ENCODE peak calls at places on chromosomes 11 and 22, in seven cellular contexts. N, U, V, A, H, Y and G are unnamed samples.

GRCh38 chr11:75202195-75202594 is 38.4 kb upstream of the TPBGL start:
- DNase-seq in N (no peak), U (no peak), V (no peak), A (no peak), H (no peak), Y (peak; percentile 25), G (no peak)

GRCh38 chr22:39317756-39318506 is 1.5 kb downstream of the RPL3 start:
- DNase-seq in N (no peak), U (no peak), V (no peak), A (peak; percentile 58), H (peak; percentile 24), Y (no peak), G (peak; percentile 43)

GRCh38 chr11:113896156-113896879 is 8.3 kb upstream of the HTR3B start:
- DNase-seq in N (peak; percentile 30), U (no peak), V (no peak), A (peak; percentile 74), H (peak; percentile 48), Y (no peak), G (peak; percentile 7)

GRCh38 chr11:3213659-3214419 is 4.8 kb downstream of the MRGPRG start:
- DNase-seq in N (no peak), U (peak; percentile 29), V (no peak), A (no peak), H (no peak), Y (no peak), G (no peak)

GRCh38 chr11:36436084-36436483 is 74.0 kb downstream of the TRAF6 start:
- DNase-seq in N (no peak), U (no peak), V (no peak), A (no peak), H (no peak), Y (no peak), G (no peak)

GRCh38 chr22:39974065-39974464 is 13.9 kb downstream of the TMA7B start:
- DNase-seq in N (no peak), U (no peak), V (no peak), A (no peak), H (no peak), Y (no peak), G (no peak)

GRCh38 chr11:70158201-70158600 is 44.9 kb upstream of the FADD start:
- DNase-seq in N (no peak), U (no peak), V (no peak), A (peak; percentile 11), H (no peak), Y (no peak), G (peak; percentile 70)

GRCh38 chr22:17302616-17303015 is 66.6 kb upstream of the CECR2 start:
- DNase-seq in N (no peak), U (no peak), V (no peak), A (no peak), H (no peak), Y (no peak), G (no peak)

GRCh38 chr11:104005234-104005855 is 31.1 kb upstream of the DDI1 start:
- DNase-seq in N (no peak), U (no peak), V (no peak), A (peak; percentile 76), H (no peak), Y (no peak), G (no peak)

GRCh38 chr11:104015649-104016415 is 20.6 kb upstream of the DDI1 start:
- DNase-seq in N (no peak), U (no peak), V (no peak), A (no peak), H (no peak), Y (no peak), G (no peak)

GRCh38 chr11:104011031-104011430 is 25.4 kb upstream of the DDI1 start:
- DNase-seq in N (no peak), U (no peak), V (no peak), A (no peak), H (no peak), Y (no peak), G (no peak)
- H3K4me3 ChIP-seq in N (no peak overlapping the region), U (no peak overlapping the region), V (no peak overlapping the region), A (no peak overlapping the region), H (no peak overlapping the region), Y (no peak overlapping the region), G (no peak overlapping the region)

GRCh38 chr11:128765104-128765503 is 71.2 kb downstream of the FLI1 start:
- DNase-seq in N (no peak), U (no peak), V (no peak), A (no peak), H (no peak), Y (no peak), G (no peak)

GRCh38 chr11:128766687-128767086 is 72.8 kb downstream of the FLI1 start:
- DNase-seq in N (no peak), U (peak; percentile 69), V (no peak), A (no peak), H (no peak), Y (no peak), G (no peak)

GRCh38 chr11:128765571-128766530 is 72.0 kb downstream of the FLI1 start:
- DNase-seq in N (no peak), U (no peak), V (no peak), A (peak; percentile 67), H (no peak), Y (no peak), G (no peak)

GRCh38 chr11:128763224-128763623 is 69.4 kb downstream of the FLI1 start:
- DNase-seq in N (no peak), U (no peak), V (no peak), A (no peak), H (no peak), Y (no peak), G (no peak)

GRCh38 chr11:128764617-128765095 is 70.8 kb downstream of the FLI1 start:
- DNase-seq in N (peak; percentile 39), U (no peak), V (no peak), A (no peak), H (no peak), Y (no peak), G (no peak)
- H3K36me3 ChIP-seq in N (no peaks in the 10 kb centered on the region), U (peaks cover 100% of the 10 kb centered on the region), V (no peaks in the 10 kb centered on the region), A (no peaks in the 10 kb centered on the region), H (peaks cover 78% of the 10 kb centered on the region), Y (peaks cover 7% of the 10 kb centered on the region), G (no peaks in the 10 kb centered on the region)

GRCh38 chr22:24997023-24997422 is 44.5 kb downstream of the KIAA1671 start:
- DNase-seq in N (no peak), U (no peak), V (no peak), A (no peak), H (no peak), Y (no peak), G (no peak)
- H3K4me3 ChIP-seq in N (no peak overlapping the region), U (no peak overlapping the region), V (no peak overlapping the region), A (peak overlapping the region; percentile 38), H (no peak overlapping the region), Y (no peak overlapping the region), G (no peak overlapping the region)

GRCh38 chr11:83257638-83258229 is 28.4 kb downstream of the CCDC90B start:
- DNase-seq in N (no peak), U (no peak), V (no peak), A (peak; percentile 49), H (no peak), Y (no peak), G (peak; percentile 64)
- H3K36me3 ChIP-seq in N (no peaks in the 10 kb centered on the region), U (peaks cover 57% of the 10 kb centered on the region), V (peaks cover 13% of the 10 kb centered on the region), A (peaks cover 31% of the 10 kb centered on the region), H (peaks cover 42% of the 10 kb centered on the region), Y (peaks cover 57% of the 10 kb centered on the region), G (peaks cover 17% of the 10 kb centered on the region)

DNA sequence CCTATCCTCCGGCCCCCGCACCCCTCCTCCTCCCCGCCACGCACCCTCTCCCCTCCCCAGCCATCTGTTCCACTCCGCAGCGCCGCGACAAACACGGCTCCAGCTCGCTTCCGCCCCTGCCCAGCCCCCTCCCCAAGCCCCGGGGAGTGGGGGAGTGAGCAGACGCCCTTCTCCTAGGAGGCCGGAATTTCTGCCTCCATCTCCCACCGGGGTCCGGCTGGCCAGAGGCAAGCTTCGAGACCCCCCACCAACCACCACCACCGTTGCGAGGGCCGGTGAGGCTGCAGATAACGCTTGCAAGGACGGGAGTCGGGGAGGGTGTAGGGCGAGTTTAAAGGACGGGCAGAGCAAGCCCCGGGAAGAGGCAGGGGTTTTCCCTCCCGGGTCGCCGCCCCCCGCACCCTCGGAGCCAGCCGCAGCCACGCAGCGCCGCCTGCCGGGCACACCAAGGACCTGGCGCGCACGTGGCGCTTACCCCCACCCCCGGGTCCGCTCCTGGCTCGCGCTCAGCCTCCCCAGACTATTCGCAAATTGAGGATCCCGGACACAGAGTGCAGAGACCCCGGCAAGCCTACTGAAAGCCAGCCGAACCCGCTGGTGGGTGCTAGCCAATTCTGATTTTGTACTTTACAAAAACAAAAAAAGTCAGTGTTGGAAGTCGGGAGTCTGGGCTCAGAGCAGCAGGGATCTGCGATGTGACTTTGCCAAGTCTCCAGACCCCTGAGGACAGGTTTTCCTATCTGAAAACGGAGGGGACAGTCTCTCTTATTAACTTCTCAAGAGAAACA is 22.6 kb downstream of the RTN4RL2 start:
- DNase-seq in N (no peak), U (no peak), V (no peak), A (peak; percentile 74), H (peak; percentile 57), Y (no peak), G (peak; percentile 54)
- H3K4me3 ChIP-seq in N (peak overlapping the region; percentile 19), U (peak overlapping the region; percentile 31), V (peak overlapping the region; percentile 31), A (peak overlapping the region; percentile 76), H (peak overlapping the region; percentile 49), Y (peak overlapping the region; percentile 20), G (peak overlapping the region; percentile 29)